ENCODE peak calls at places on chromosomes 3 and 15, in four cellular contexts. T, K, V and U are unnamed samples.

GRCh38 chr3:23979569-23979968 is 34.5 kb downstream of the NR1D2 start:
- DNase-seq in T (no peak), K (no peak), V (no peak), U (no peak)

GRCh38 chr3:69671082-69671952 is 67.9 kb upstream of the MITF start:
- DNase-seq in T (peak), K (no peak), V (peak), U (peak)

GRCh38 chr3:46955801-46956259 is 20.7 kb downstream of the CCDC12 start:
- DNase-seq in T (no peak), K (no peak), V (no peak), U (no peak)

GRCh38 chr3:140186421-140186920 is 251.5 kb downstream of the CLSTN2 start:
- DNase-seq in T (no peak), K (no peak), V (no peak), U (no peak)

GRCh38 chr3:189517981-189518380 is 113.2 kb upstream of the TP63 start:
- DNase-seq in T (no peak), K (peak), V (no peak), U (no peak)

GRCh38 chr3:119600732-119601131 is 3.0 kb downstream of the PLA1A start:
- DNase-seq in T (no peak), K (no peak), V (no peak), U (peak)

GRCh38 chr3:133987136-133987535 is 42.6 kb downstream of the SLCO2A1 start:
- DNase-seq in T (no peak), K (no peak), V (no peak), U (no peak)

GRCh38 chr3:3800685-3801509 is 1.7 kb downstream of the LRRN1 start:
- DNase-seq in T (no peak), K (no peak), V (no peak), U (no peak)

GRCh38 chr3:148366743-148367410 is 330.8 kb upstream of the AGTR1 start:
- DNase-seq in T (peak), K (no peak), V (no peak), U (no peak)

GRCh38 chr3:138834359-138835176 is at the start of gene PIK3CB:
- DNase-seq in T (peak), K (peak), V (peak), U (peak)

GRCh38 chr3:14428087-14429067 is 26.0 kb downstream of the SLC6A6 start:
- DNase-seq in T (no peak), K (no peak), V (no peak), U (no peak)

GRCh38 chr3:181851063-181851462 is 139.3 kb downstream of the SOX2 start:
- DNase-seq in T (no peak), K (no peak), V (peak), U (no peak)

GRCh38 chr15:71810256-71811035 is at the start of gene NR2E3:
- DNase-seq in T (no peak), K (no peak), V (no peak), U (no peak)

GRCh38 chr3:16884084-16884747 is 539 bp upstream of the PLCL2 start:
- DNase-seq in T (peak), K (no peak), V (no peak), U (peak)

GRCh38 chr3:33134026-33134625 is 20.3 kb downstream of the CRTAP start:
- DNase-seq in T (no peak), K (no peak), V (no peak), U (no peak)

GRCh38 chr3:17771177-17772048 is 29.0 kb upstream of the TBC1D5 start:
- DNase-seq in T (no peak), K (no peak), V (no peak), U (peak)

GRCh38 chr15:101491739-101492640 is 2.5 kb upstream of the PCSK6 start:
- DNase-seq in T (no peak), K (no peak), V (no peak), U (no peak)

GRCh38 chr15:45854455-45855202 is 219.8 kb downstream of the SQOR start:
- DNase-seq in T (no peak), K (no peak), V (no peak), U (no peak)

GRCh38 chr15:60819860-60820259 is 340.9 kb upstream of the ICE2 start:
- DNase-seq in T (no peak), K (no peak), V (no peak), U (no peak)

GRCh38 chr3:51544011-51544775 is 5.7 kb downstream of the RAD54L2 start:
- DNase-seq in T (no peak), K (no peak), V (no peak), U (no peak)

GRCh38 chr3:52068055-52068704 is 11.8 kb upstream of the DUSP7 start:
- DNase-seq in T (no peak), K (no peak), V (no peak), U (no peak)

GRCh38 chr3:52851348-52851747 is 16.5 kb upstream of the MUSTN1 start:
- DNase-seq in T (peak), K (peak), V (peak), U (peak)

GRCh38 chr3:183664913-183665381 is 29.5 kb downstream of the KLHL24 start:
- DNase-seq in T (no peak), K (no peak), V (no peak), U (no peak)

GRCh38 chr3:154743418-154743817 is 313.4 kb upstream of the GPR149 start:
- DNase-seq in T (no peak), K (no peak), V (no peak), U (no peak)

GRCh38 chr3:154749514-154749913 is 319.5 kb upstream of the GPR149 start:
- DNase-seq in T (no peak), K (no peak), V (no peak), U (no peak)

GRCh38 chr3:154745122-154745521 is 315.1 kb upstream of the GPR149 start:
- DNase-seq in T (no peak), K (no peak), V (no peak), U (no peak)

GRCh38 chr3:154745925-154746324 is 315.9 kb upstream of the GPR149 start:
- DNase-seq in T (no peak), K (no peak), V (no peak), U (no peak)
- TF ChIP-seq RNF2 in T (no peak), K (no peak), V (no peak), U (no peak)

GRCh38 chr3:65334045-65334665 is 646.4 kb upstream of the ADAMTS9 start:
- DNase-seq in T (no peak), K (no peak), V (no peak), U (peak)
- TF ChIP-seq RNF2 in T (no peak), K (no peak), V (no peak), U (no peak)

DNA sequence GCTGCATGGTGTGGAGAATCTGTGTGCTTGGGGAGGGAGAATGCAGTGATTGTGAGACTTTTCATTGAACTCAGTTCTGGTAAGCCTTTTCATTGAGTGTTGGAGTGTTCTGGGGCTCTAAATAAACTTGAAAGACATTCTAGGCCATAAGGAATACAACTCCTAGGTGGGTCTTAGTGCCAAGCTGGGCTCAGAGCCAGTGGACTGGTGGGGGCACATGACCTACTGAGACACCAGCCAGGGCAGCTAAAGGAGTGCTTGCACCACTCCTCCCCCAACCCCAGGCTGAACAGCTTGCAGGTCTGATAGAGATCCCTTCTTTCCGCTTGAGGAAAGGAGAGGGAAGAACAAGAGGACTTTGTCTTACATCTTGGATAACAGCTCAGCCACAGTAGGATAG is 21.7 kb upstream of the KPNA4 start:
- DNase-seq in T (no peak), K (no peak), V (no peak), U (no peak)
- TF ChIP-seq RNF2 in T (no peak), K (no peak), V (no peak), U (no peak)

DNA sequence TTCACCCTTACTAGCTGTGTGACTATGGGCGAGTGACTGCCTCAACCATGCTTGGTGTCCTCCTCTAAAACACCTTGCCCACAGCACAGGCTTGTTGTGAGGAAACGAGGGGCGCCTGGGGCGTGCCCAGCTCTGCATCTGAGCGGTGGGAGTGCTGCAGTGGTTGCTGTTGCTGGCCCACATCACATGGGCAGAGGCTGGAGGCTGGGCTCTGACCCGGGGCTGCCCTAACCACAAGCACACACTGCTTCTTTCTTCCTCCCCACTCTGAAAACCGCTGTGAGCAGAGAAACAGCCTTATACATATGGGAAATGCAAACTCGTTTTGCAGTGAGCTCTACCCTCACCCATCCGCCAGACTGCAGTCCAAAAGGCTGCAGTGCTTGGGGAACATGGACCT is 74.8 kb upstream of the RPL32 start:
- DNase-seq in T (no peak), K (no peak), V (no peak), U (no peak)
- TF ChIP-seq RNF2 in T (no peak), K (no peak), V (no peak), U (no peak)